ENCODE peak calls at places on chromosomes 12 and 14, in five cellular contexts. Q is glutamatergic neuron, T is dorsolateral prefrontal cortex, N is RWPE1, S is progenitor cell of endocrine pancreas. E is an unnamed sample.

GRCh38 chr12:11771356-11771755 is 121.9 kb downstream of the ETV6 start:
- DNase-seq in T (no peak), S (no peak), N (no peak), Q (no peak), E (no peak)

GRCh38 chr12:65999564-66000280 is 130.8 kb downstream of the LLPH start:
- DNase-seq in N (peak; percentile 77), Q (no peak), S (no peak), T (no peak), E (no peak)

GRCh38 chr12:1720494-1720893 is 29.6 kb downstream of the ADIPOR2 start:
- DNase-seq in N (no peak), S (no peak), Q (no peak), T (no peak), E (no peak)

GRCh38 chr14:95340201-95340697 is 20.5 kb upstream of the CLMN start:
- DNase-seq in Q (no peak), S (no peak), T (no peak), N (no peak), E (no peak)

GRCh38 chr12:27331299-27331926 is 1.2 kb upstream of the BMAL2 start:
- DNase-seq in S (no peak), N (peak; percentile 86), Q (no peak), T (no peak), E (peak; percentile 74)

GRCh38 chr12:45730116-45730841 is 773 bp downstream of the ARID2 start:
- DNase-seq in N (peak; percentile 11), S (peak; percentile 34), T (peak; percentile 40), Q (peak; percentile 51), E (peak; percentile 44)

GRCh38 chr12:50862316-50862715 is 19.6 kb downstream of the TMPRSS12 start:
- DNase-seq in S (no peak), Q (no peak), T (no peak), N (peak; percentile 60), E (no peak)

GRCh38 chr14:92496458-92496857 is 17.1 kb upstream of the RIN3 start:
- DNase-seq in Q (no peak), T (no peak), S (no peak), N (no peak), E (no peak)

GRCh38 chr14:24430682-24431568 is 1.2 kb downstream of the KHNYN start:
- DNase-seq in N (no peak), T (no peak), S (no peak), Q (no peak), E (peak; percentile 83)

GRCh38 chr14:70436867-70437266 is 15.1 kb upstream of the ADAM21 start:
- DNase-seq in N (no peak), Q (no peak), S (no peak), T (no peak), E (no peak)

GRCh38 chr12:65603428-65604351 is 220.6 kb upstream of the HMGA2 start:
- DNase-seq in Q (no peak), T (peak; percentile 3), S (no peak), N (peak; percentile 58), E (no peak)

GRCh38 chr12:108966378-108967151 is 54.3 kb downstream of the SVOP start:
- DNase-seq in S (no peak), N (no peak), Q (no peak), T (no peak), E (no peak)

GRCh38 chr12:105107176-105107496 is 395 bp upstream of the WASHC4 start:
- DNase-seq in S (no peak), Q (no peak), N (no peak), T (no peak), E (no peak)

GRCh38 chr14:101559624-101560533 is 1.4 kb upstream of the DIO3 start:
- DNase-seq in T (no peak), Q (peak; percentile 58), N (no peak), S (peak; percentile 39), E (no peak)

GRCh38 chr12:125159687-125160086 is 94.5 kb downstream of the AACS start:
- DNase-seq in N (no peak), S (no peak), T (no peak), Q (no peak), E (no peak)

GRCh38 chr12:57816855-57817151 is 1.7 kb downstream of the AVIL start:
- DNase-seq in S (no peak), T (no peak), N (no peak), Q (no peak), E (no peak)

GRCh38 chr14:66508846-66509621 is 1.1 kb downstream of the GPHN start:
- DNase-seq in S (peak; percentile 33), T (peak; percentile 33), N (peak; percentile 37), Q (peak; percentile 61), E (peak; percentile 81)

GRCh38 chr14:103862393-103862782 is 15.0 kb upstream of the PPP1R13B start:
- DNase-seq in T (no peak), N (no peak), S (no peak), Q (no peak), E (no peak)

GRCh38 chr14:102592969-102593840 is 756 bp downstream of the RCOR1 start:
- DNase-seq in S (peak; percentile 52), T (peak; percentile 36), Q (peak; percentile 54), N (peak; percentile 44), E (peak; percentile 75)

GRCh38 chr14:37894463-37894862 is 299.0 kb downstream of the TTC6 start:
- DNase-seq in T (no peak), N (no peak), S (no peak), Q (no peak), E (no peak)

GRCh38 chr12:12975322-12976077 is 23.5 kb upstream of the GPRC5D start:
- DNase-seq in Q (no peak), T (peak; percentile 36), S (no peak), N (no peak), E (peak; percentile 36)

GRCh38 chr14:90828642-90829487 is 12.6 kb upstream of the TTC7B start:
- DNase-seq in T (no peak), Q (no peak), N (no peak), S (no peak), E (peak; percentile 70)

GRCh38 chr12:102910792-102911191 is 6.3 kb downstream of the PAH start:
- DNase-seq in Q (no peak), S (no peak), T (no peak), N (no peak), E (no peak)

GRCh38 chr12:102182635-102183034 is 15.0 kb downstream of the PMCH start:
- DNase-seq in T (no peak), S (no peak), Q (no peak), N (no peak), E (no peak)

GRCh38 chr12:51326762-51327439 is 2.9 kb upstream of the BIN2 start:
- DNase-seq in N (no peak), T (no peak), Q (no peak), S (no peak), E (peak; percentile 73)

GRCh38 chr12:90229771-90230170 is 521.1 kb upstream of the ATP2B1 start:
- DNase-seq in S (no peak), T (no peak), N (peak; percentile 19), Q (no peak), E (no peak)

GRCh38 chr12:63394994-63395393 is 244.0 kb upstream of the AVPR1A start:
- DNase-seq in N (no peak), S (no peak), Q (no peak), T (no peak), E (no peak)

GRCh38 chr12:63397807-63398206 is 246.8 kb upstream of the AVPR1A start:
- DNase-seq in S (no peak), N (no peak), T (no peak), Q (no peak), E (no peak)

GRCh38 chr12:63400318-63400717 is 249.3 kb upstream of the AVPR1A start:
- DNase-seq in S (no peak), T (no peak), Q (no peak), N (no peak), E (no peak)

GRCh38 chr12:63394349-63394748 is 243.3 kb upstream of the AVPR1A start:
- DNase-seq in Q (no peak), S (no peak), N (no peak), T (no peak), E (no peak)

GRCh38 chr12:63396135-63396534 is 245.1 kb upstream of the AVPR1A start:
- DNase-seq in N (no peak), T (no peak), S (no peak), Q (no peak), E (peak; percentile 4)
- TF ChIP-seq CTCF in N (no peak), T (no peak), S (no peak), Q (no peak), E (no peak)

GRCh38 chr14:75084513-75084912 is 15.1 kb downstream of the ZC2HC1C start:
- DNase-seq in T (no peak), S (no peak), N (peak; percentile 33), Q (no peak), E (no peak)
- TF ChIP-seq CTCF in T (peak; percentile 15), S (no peak), N (peak; percentile 17), Q (no peak), E (no peak)

GRCh38 chr12:48924617-48925217 is 575 bp downstream of the FKBP11 start:
- DNase-seq in T (peak; percentile 20), Q (peak; percentile 66), N (peak; percentile 49), S (peak; percentile 51), E (peak; percentile 85)

GRCh38 chr12:48927261-48927660 is 2.0 kb upstream of the FKBP11 start:
- DNase-seq in S (no peak), N (no peak), Q (no peak), T (no peak), E (no peak)

GRCh38 chr12:48923117-48923516 is 2.2 kb downstream of the FKBP11 start:
- DNase-seq in N (no peak), T (no peak), S (no peak), Q (no peak), E (no peak)

GRCh38 chr12:48929551-48929950 is 4.3 kb upstream of the FKBP11 start:
- DNase-seq in N (no peak), T (no peak), S (no peak), Q (no peak), E (no peak)

DNA sequence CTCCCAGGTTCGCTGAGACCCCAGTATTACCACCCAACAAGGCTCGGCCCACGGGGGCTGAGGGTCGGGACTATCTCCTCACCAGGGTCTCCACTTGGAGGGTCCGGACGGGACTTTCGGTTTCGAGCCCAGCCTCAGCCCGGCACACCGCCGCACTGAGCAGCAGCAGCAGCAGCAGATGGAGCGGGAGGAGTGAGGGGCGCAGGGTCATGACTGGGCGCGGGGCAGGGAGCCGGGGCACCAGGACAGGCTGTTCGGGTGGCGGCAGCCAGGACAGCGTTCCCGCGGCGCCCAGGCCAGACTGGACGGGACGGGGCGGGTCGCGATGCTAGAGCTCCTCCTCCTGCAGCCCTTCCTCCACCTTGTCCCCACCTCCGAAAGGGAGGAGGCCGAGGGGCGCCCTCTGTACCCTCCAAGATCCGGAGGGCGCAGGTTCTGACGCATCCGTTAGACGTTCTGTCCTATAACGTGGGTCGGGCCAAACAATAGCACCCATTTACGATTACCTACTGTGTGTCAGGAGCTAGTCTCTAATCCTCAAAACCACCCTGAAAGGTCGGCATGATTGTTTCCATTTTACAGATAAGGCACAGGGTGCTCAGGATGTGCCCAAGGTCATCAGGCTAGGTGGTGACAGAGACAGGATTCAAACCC is at the start of gene FKBP11:
- DNase-seq in N (peak; percentile 41), Q (peak; percentile 60), T (peak; percentile 51), S (peak; percentile 24), E (peak; percentile 80)
- TF ChIP-seq CTCF in N (no peak), Q (no peak), T (no peak), S (no peak), E (no peak)

GRCh38 chr14:100306506-100307214 is 416 bp upstream of the SLC25A29 start:
- DNase-seq in S (peak; percentile 85), T (peak; percentile 91), Q (peak; percentile 96), N (peak; percentile 94), E (peak; percentile 98)

GRCh38 chr14:100308112-100308792 is 2.0 kb upstream of the SLC25A29 start:
- DNase-seq in Q (no peak), N (no peak), T (no peak), S (no peak), E (no peak)

GRCh38 chr14:100307215-100308111 is 1.2 kb upstream of the SLC25A29 start:
- DNase-seq in Q (peak; percentile 54), N (no peak), S (peak; percentile 32), T (peak; percentile 28), E (no peak)

GRCh38 chr14:100306256-100306505 is at the start of gene SLC25A29:
- DNase-seq in N (no peak), T (no peak), S (no peak), Q (no peak), E (no peak)

GRCh38 chr14:100309028-100309718 is 2.9 kb upstream of the SLC25A29 start:
- DNase-seq in S (no peak), T (no peak), Q (peak; percentile 19), N (no peak), E (no peak)
- TF ChIP-seq CTCF in S (no peak), T (no peak), Q (no peak), N (no peak), E (no peak)